ENCODE peak calls at places on chromosomes 3 and 15, in four cellular contexts. H, K, V and T are unnamed samples.

GRCh38 chr15:67188551-67189218 is 65.8 kb downstream of the AAGAB start:
- DNase-seq in K (peak), V (no peak), H (no peak), T (no peak)

GRCh38 chr3:38353151-38353550 is 6.6 kb downstream of the XYLB start:
- DNase-seq in H (no peak), V (no peak), K (peak), T (no peak)

GRCh38 chr15:67179411-67179995 is 75.0 kb downstream of the AAGAB start:
- DNase-seq in K (no peak), V (no peak), H (no peak), T (peak)

GRCh38 chr3:143637133-143637532 is 211.1 kb downstream of the SLC9A9 start:
- DNase-seq in K (no peak), V (no peak), H (no peak), T (no peak)

GRCh38 chr3:88044411-88044810 is 14.4 kb downstream of the CGGBP1 start:
- DNase-seq in K (no peak), H (no peak), V (no peak), T (no peak)

GRCh38 chr15:73125219-73125618 is 73.0 kb downstream of the NEO1 start:
- DNase-seq in K (peak), V (no peak), H (no peak), T (no peak)

GRCh38 chr3:14370719-14371572 is 31.5 kb upstream of the SLC6A6 start:
- DNase-seq in H (no peak), K (no peak), V (no peak), T (no peak)

GRCh38 chr15:80770356-80770705 is 8.8 kb upstream of the CEMIP start:
- DNase-seq in V (no peak), K (no peak), H (no peak), T (no peak)

GRCh38 chr3:46135475-46135874 is 72.6 kb downstream of the CCR1 start:
- DNase-seq in V (no peak), K (no peak), H (no peak), T (no peak)

GRCh38 chr15:68541743-68542142 is 37.0 kb upstream of the CORO2B start:
- DNase-seq in H (no peak), V (no peak), K (no peak), T (no peak)

GRCh38 chr3:23270423-23270822 is 67.3 kb downstream of the UBE2E2 start:
- DNase-seq in V (no peak), H (no peak), K (no peak), T (no peak)

GRCh38 chr15:43134157-43134637 is 811 bp downstream of the TMEM62 start:
- DNase-seq in H (no peak), V (no peak), K (no peak), T (peak)

GRCh38 chr15:70096975-70097336 is 761 bp downstream of the TLE3 start:
- DNase-seq in V (no peak), H (no peak), K (no peak), T (no peak)

GRCh38 chr15:63350178-63350621 is 31.4 kb downstream of the CA12 start:
- DNase-seq in K (no peak), H (no peak), V (no peak), T (no peak)

DNA sequence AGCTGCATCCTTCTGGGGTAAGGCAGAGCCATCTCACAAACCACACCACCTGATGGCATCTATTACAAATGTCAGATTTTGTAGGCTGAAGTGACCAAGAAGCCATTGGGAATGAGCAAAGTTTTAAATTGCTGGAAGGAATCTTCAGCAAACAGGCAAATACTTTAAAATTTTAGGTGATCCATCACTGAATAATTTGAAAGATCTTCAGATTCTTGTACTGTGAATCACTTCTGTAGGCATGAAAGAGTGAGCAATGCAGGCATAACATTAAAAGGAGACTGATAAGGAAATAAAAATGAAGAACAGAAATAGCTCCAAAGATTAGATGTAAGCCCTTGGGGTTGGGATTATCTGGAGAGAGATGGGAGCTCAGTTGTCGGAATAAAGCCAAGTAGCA is 36.0 kb upstream of the ALDH1L1 start:
- DNase-seq in K (peak), H (no peak), V (no peak), T (no peak)
- TF ChIP-seq CHD1 in K (no peak), H (no peak), V (no peak), T (no peak)

GRCh38 chr15:74451322-74451721 is 9.6 kb downstream of the UBL7 start:
- DNase-seq in V (no peak), K (no peak), H (no peak), T (no peak)

GRCh38 chr15:74454764-74455500 is 6.0 kb downstream of the UBL7 start:
- DNase-seq in K (no peak), H (no peak), V (no peak), T (no peak)

GRCh38 chr15:74453925-74454763 is 6.8 kb downstream of the UBL7 start:
- DNase-seq in K (peak), V (no peak), H (no peak), T (no peak)

GRCh38 chr15:74449643-74450205 is 11.2 kb downstream of the UBL7 start:
- DNase-seq in V (no peak), K (no peak), H (no peak), T (no peak)

GRCh38 chr15:74451861-74452835 is 8.8 kb downstream of the UBL7 start:
- DNase-seq in V (no peak), H (no peak), K (no peak), T (no peak)
- TF ChIP-seq CHD1 in V (no peak), H (no peak), K (no peak), T (no peak)

GRCh38 chr3:197376020-197376419 is 77.6 kb upstream of the DLG1 start:
- DNase-seq in H (no peak), V (no peak), K (no peak), T (no peak)
- TF ChIP-seq CHD1 in H (no peak), V (no peak), K (no peak), T (no peak)

GRCh38 chr3:134216206-134216764 is 34.4 kb downstream of the RYK start:
- DNase-seq in H (no peak), K (no peak), V (no peak), T (no peak)

GRCh38 chr3:134212898-134213665 is 37.6 kb downstream of the RYK start:
- DNase-seq in V (peak), K (peak), H (peak), T (peak)

GRCh38 chr3:134216851-134217250 is 33.8 kb downstream of the RYK start:
- DNase-seq in K (no peak), V (no peak), H (no peak), T (no peak)

GRCh38 chr3:134214239-134214638 is 36.4 kb downstream of the RYK start:
- DNase-seq in H (no peak), K (no peak), V (no peak), T (no peak)

DNA sequence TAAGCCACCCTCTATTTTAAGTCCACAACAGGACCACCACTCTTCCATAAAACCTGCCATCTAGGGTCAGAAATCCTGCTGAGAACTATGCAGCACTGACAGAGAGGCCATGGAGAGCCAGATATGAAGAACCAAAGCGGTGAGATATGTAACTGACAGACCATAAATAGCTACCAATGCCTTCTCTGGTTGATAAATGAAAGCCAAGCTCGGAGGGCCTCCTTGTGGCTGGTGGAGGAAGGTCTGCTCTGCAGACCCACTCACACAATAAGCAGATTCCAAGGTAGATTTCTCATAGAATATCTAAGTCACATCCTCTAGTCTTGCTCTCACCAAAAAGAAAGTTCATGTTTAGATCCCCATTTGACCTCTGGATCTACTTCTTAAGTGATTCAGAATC is 38.9 kb downstream of the RYK start:
- DNase-seq in K (peak), H (no peak), V (no peak), T (peak)
- TF ChIP-seq CHD1 in K (no peak), H (no peak), V (no peak), T (no peak)

GRCh38 chr15:60721706-60722105 is 242.8 kb upstream of the ICE2 start:
- DNase-seq in V (no peak), H (no peak), K (peak), T (no peak)

GRCh38 chr15:60720084-60720483 is 241.1 kb upstream of the ICE2 start:
- DNase-seq in H (no peak), V (no peak), K (no peak), T (peak)

GRCh38 chr15:60721232-60721576 is 242.3 kb upstream of the ICE2 start:
- DNase-seq in V (no peak), H (no peak), K (no peak), T (no peak)

GRCh38 chr15:60722328-60723112 is 243.6 kb upstream of the ICE2 start:
- DNase-seq in K (no peak), H (no peak), V (no peak), T (no peak)

GRCh38 chr15:60720493-60721231 is 241.7 kb upstream of the ICE2 start:
- DNase-seq in V (no peak), K (no peak), H (peak), T (no peak)
- TF ChIP-seq CHD1 in V (no peak), K (no peak), H (no peak), T (no peak)

GRCh38 chr15:90592144-90592887 is 62.6 kb downstream of the CRTC3 start:
- DNase-seq in V (no peak), H (no peak), K (peak), T (peak)

GRCh38 chr15:90596943-90597342 is 67.2 kb downstream of the CRTC3 start:
- DNase-seq in K (no peak), H (no peak), V (no peak), T (no peak)

GRCh38 chr15:90595760-90596155 is 66.0 kb downstream of the CRTC3 start:
- DNase-seq in V (no peak), K (no peak), H (no peak), T (no peak)

GRCh38 chr15:90593469-90594158 is 63.9 kb downstream of the CRTC3 start:
- DNase-seq in K (no peak), V (no peak), H (no peak), T (peak)

DNA sequence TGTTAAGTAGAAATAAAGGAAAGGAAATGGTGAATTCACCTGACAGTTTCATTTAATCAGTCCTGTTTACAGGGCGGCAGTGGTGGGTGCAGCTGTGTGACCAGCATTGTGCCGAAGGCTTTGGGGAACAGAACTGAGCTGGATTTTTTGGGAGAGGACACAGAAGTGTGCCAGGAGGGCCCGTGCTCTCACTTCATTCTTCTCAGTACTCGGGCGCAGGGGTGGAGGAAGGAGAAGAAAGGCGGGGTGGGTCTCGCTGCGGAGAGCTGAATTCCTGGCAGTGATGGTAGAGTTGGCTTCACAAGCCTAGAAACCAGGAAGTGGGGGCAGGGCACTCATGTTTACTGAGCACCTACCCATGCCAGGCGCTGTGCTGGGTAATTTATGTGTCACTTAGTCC is 64.6 kb downstream of the CRTC3 start:
- DNase-seq in V (no peak), H (peak), K (no peak), T (no peak)
- TF ChIP-seq CHD1 in V (no peak), H (no peak), K (no peak), T (no peak)

DNA sequence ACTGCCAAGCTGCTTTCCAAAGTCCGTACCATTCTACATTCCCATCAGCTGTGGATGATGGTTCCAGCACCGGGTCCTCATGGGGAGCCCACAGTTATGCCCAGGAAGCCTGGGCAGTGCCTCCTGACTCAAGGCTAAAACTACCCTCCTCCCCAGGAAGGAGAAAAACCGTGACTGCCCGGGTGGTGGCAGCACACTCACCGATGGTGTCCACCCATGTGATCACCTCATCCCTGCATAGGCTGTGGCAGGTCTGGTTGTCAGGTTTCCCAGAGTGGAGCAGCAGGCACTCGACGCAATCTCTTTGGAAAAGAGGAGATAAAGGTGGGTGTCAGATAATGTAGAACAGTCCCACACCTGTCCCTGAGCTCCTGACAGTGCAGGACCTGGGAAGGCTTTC is 38.6 kb downstream of the UMPS start:
- DNase-seq in K (no peak), H (no peak), V (no peak), T (peak)
- TF ChIP-seq CHD1 in K (no peak), H (no peak), V (no peak), T (no peak)

DNA sequence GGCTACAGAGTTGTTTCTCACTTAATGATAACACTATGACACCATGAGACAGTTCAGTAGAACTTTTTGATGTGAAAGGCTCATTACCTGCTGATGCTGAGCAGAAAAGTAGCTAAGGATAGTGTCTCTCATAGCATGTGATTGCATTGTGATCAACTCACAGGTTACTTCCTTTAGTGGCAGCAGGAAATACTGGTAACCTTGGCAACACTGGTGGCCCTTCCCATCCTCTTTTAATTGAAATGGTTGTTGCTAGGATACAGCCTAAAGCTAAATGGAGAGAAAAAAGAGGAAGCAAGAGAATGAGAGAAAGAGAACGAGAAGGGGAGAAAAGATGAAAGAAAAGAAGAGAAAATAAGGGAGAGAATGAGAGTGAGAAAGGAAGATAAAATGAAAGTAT is 204.7 kb upstream of the GAP43 start:
- DNase-seq in H (no peak), K (no peak), V (no peak), T (no peak)
- TF ChIP-seq CHD1 in H (no peak), K (no peak), V (no peak), T (no peak)